ENCODE peak calls at places on chromosomes 12 and 14, in four cellular contexts. V is HepG2, P is K562, Z is GM12878. R is an unnamed sample.

GRCh38 chr12:70386771-70387170 is 20.7 kb downstream of the KCNMB4 start:
- DNase-seq in V (no peak), P (no peak), Z (no peak), R (no peak)

GRCh38 chr12:69897744-69898143 is 72.7 kb downstream of the MYRFL start:
- DNase-seq in V (no peak), P (no peak), Z (no peak), R (no peak)

GRCh38 chr12:22514875-22515274 is 29.5 kb downstream of the C2CD5 start:
- DNase-seq in V (no peak), P (no peak), Z (no peak), R (no peak)

GRCh38 chr12:85322715-85323114 is 42.7 kb downstream of the ALX1 start:
- DNase-seq in V (no peak), P (no peak), Z (no peak), R (no peak)

GRCh38 chr12:123807002-123807401 is 44.9 kb downstream of the DNAH10 start:
- DNase-seq in V (no peak), P (no peak), Z (no peak), R (no peak)

GRCh38 chr12:27707216-27707615 is 3.4 kb upstream of the MRPS35 start:
- DNase-seq in V (no peak), P (no peak), Z (no peak), R (no peak)

GRCh38 chr12:46915861-46916260 is 90.1 kb upstream of the SLC38A4 start:
- DNase-seq in V (no peak), P (no peak), Z (no peak), R (no peak)

GRCh38 chr14:81946808-81947798 is 413.4 kb upstream of the SEL1L start:
- DNase-seq in V (no peak), P (no peak), Z (no peak), R (no peak)

GRCh38 chr14:60971271-60971670 is 9.6 kb downstream of the TRMT5 start:
- DNase-seq in V (no peak), P (no peak), Z (no peak), R (no peak)

GRCh38 chr14:65352964-65353530 is 59.5 kb upstream of the FUT8 start:
- DNase-seq in V (no peak), P (no peak), Z (no peak), R (no peak)

GRCh38 chr12:91629440-91629839 is 446.8 kb upstream of the DCN start:
- DNase-seq in V (no peak), P (no peak), Z (no peak), R (no peak)

GRCh38 chr12:25806271-25806670 is 152.2 kb upstream of the RASSF8 start:
- DNase-seq in V (no peak), P (no peak), Z (no peak), R (no peak)

GRCh38 chr12:120102189-120103043 is 14.1 kb downstream of the RAB35 start:
- DNase-seq in V (no peak), P (no peak), Z (no peak), R (peak)

GRCh38 chr14:64298773-64299172 is 4.6 kb upstream of the ESR2 start:
- DNase-seq in V (peak), P (no peak), Z (no peak), R (no peak)

GRCh38 chr14:89625208-89625987 is 208.4 kb upstream of the FOXN3 start:
- DNase-seq in V (no peak), P (no peak), Z (no peak), R (no peak)

GRCh38 chr12:103503546-103504480 is 8.0 kb upstream of the C12orf42 start:
- DNase-seq in V (peak), P (peak), Z (no peak), R (peak)

GRCh38 chr14:58368951-58369350 is 26.8 kb upstream of the TOMM20L start:
- DNase-seq in V (no peak), P (no peak), Z (no peak), R (no peak)

GRCh38 chr12:124392991-124393790 is 98.3 kb downstream of the RFLNA start:
- DNase-seq in V (no peak), P (no peak), Z (no peak), R (no peak)

GRCh38 chr14:22549304-22549962 is 39.6 kb downstream of the DAD1 start:
- DNase-seq in V (no peak), P (no peak), Z (no peak), R (no peak)

GRCh38 chr14:29310757-29311156 is 544.2 kb downstream of the FOXG1 start:
- DNase-seq in V (no peak), P (no peak), Z (no peak), R (no peak)

GRCh38 chr14:21017528-21018245 is 7.2 kb downstream of the NDRG2 start:
- DNase-seq in V (no peak), P (no peak), Z (no peak), R (no peak)

GRCh38 chr12:120286768-120287490 is 4.8 kb downstream of the RNU4-2 start:
- DNase-seq in V (no peak), P (no peak), Z (no peak), R (no peak)

GRCh38 chr12:28065374-28065773 is 92.8 kb upstream of the PTHLH start:
- DNase-seq in V (no peak), P (no peak), Z (no peak), R (no peak)

GRCh38 chr14:54686871-54687749 is 120.2 kb downstream of the SAMD4A start:
- DNase-seq in V (no peak), P (no peak), Z (no peak), R (no peak)

GRCh38 chr12:55736780-55737580 is 5.9 kb upstream of the GDF11 start:
- DNase-seq in V (peak), P (peak), Z (no peak), R (peak)

GRCh38 chr12:5433840-5434646 is 2.1 kb downstream of the NTF3 start:
- DNase-seq in V (no peak), P (no peak), Z (no peak), R (no peak)

GRCh38 chr14:105201928-105202513 is 20.9 kb upstream of the NUDT14 start:
- DNase-seq in V (no peak), P (no peak), Z (peak), R (no peak)

GRCh38 chr14:104108570-104109060 is 23.1 kb downstream of the ASPG start:
- DNase-seq in V (no peak), P (no peak), Z (no peak), R (peak)
- TF ChIP-seq SP1 in V (no peak), P (no peak), Z (no peak), R (no peak)

DNA sequence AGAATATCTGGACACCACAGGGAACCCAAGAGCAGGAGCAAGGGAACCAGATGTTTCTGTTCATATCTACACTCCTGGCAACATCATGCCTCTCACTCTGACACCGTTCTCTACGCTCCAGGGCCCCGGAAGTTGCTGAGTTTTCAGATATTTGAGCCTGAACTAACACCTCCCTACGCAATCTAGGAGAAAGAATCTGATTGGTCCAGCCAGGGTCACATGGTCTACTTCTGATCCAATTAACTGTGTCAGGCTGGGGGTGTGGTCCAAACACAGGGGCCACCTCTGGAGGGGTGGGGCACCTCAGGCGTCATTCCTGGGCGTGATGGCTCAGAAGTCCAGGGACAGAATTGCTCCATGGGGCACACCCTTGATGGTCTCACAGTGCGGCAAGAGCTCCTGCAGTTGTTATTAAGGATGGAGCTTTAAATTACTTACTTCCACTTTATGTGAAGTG is 165.5 kb downstream of the PTPN11 start:
- DNase-seq in V (peak), P (peak), Z (no peak), R (peak)
- TF ChIP-seq NR2C2 in V (no peak), P (no peak), Z (no peak), R (no peak)

GRCh38 chr14:70595443-70596185 is 4.8 kb downstream of the MED6 start:
- DNase-seq in V (no peak), P (no peak), Z (no peak), R (peak)
- TF ChIP-seq SP1 in V (no peak), P (no peak), Z (no peak), R (no peak)

DNA sequence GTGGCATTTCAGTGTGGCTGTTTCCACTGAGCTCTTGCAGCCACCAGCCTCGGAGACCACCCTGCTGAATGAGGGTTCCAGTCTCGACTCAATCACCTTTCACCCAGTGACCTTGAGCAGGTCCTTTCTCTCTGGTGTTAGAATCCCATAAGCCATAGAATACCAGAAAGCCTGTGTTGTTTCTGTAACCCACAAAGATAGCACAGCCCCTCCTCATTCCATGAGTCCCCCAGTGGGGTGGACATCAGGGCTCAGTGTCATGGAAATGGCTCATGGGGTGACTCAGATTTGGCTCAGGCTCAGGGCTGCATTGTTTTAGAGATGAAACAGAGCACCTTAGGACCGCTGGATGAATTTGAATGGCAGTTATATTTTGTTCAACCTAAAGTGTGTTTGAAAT is 171.5 kb downstream of the PTPN11 start:
- DNase-seq in V (no peak), P (no peak), Z (no peak), R (peak)
- TF ChIP-seq NR2C2 in V (no peak), P (no peak), Z (no peak), R (no peak)